ENCODE peak calls at places on chromosomes 13 and 19, in four cellular contexts. One of them, this sample, is unnamed.

GRCh38 chr13:43766766-43767165 is 20.0 kb downstream of the ENOX1 start:
- DNase-seq in NCI-H774: no peak
- DNase-seq in RWPE2: no peak
- DNase-seq in neural crest cell: no peak
- DNase-seq in this sample: no peak

GRCh38 chr13:77925616-77926015 is 7.0 kb upstream of the EDNRB start:
- DNase-seq in NCI-H774: no peak
- DNase-seq in RWPE2: no peak
- DNase-seq in neural crest cell: no peak
- DNase-seq in this sample: no peak

GRCh38 chr19:39679791-39680168 is 24.1 kb downstream of the LGALS16 start:
- DNase-seq in NCI-H774: no peak
- DNase-seq in RWPE2: no peak
- DNase-seq in neural crest cell: no peak
- DNase-seq in this sample: no peak

GRCh38 chr13:39784347-39784746 is 128.9 kb downstream of the COG6 start:
- DNase-seq in NCI-H774: no peak
- DNase-seq in RWPE2: no peak
- DNase-seq in neural crest cell: no peak
- DNase-seq in this sample: no peak

GRCh38 chr19:46493236-46494114 is 2.2 kb downstream of the PNMA8B start:
- DNase-seq in NCI-H774: no peak
- DNase-seq in RWPE2: no peak
- DNase-seq in neural crest cell: no peak
- DNase-seq in this sample: no peak

GRCh38 chr13:36046672-36047071 is 84.5 kb downstream of the DCLK1 start:
- DNase-seq in NCI-H774: no peak
- DNase-seq in RWPE2: no peak
- DNase-seq in neural crest cell: no peak
- DNase-seq in this sample: no peak

GRCh38 chr19:42450314-42450934 is 7.7 kb upstream of the CXCL17 start:
- DNase-seq in NCI-H774: peak; percentile 64
- DNase-seq in RWPE2: peak; percentile 73
- DNase-seq in neural crest cell: peak; percentile 66
- DNase-seq in this sample: peak; percentile 65

GRCh38 chr19:50975766-50976165 is 6.4 kb upstream of the KLK6 start:
- DNase-seq in NCI-H774: no peak
- DNase-seq in RWPE2: peak; percentile 84
- DNase-seq in neural crest cell: no peak
- DNase-seq in this sample: no peak

GRCh38 chr13:67139551-67139950 is 90.6 kb downstream of the PCDH9 start:
- DNase-seq in NCI-H774: no peak
- DNase-seq in RWPE2: no peak
- DNase-seq in neural crest cell: no peak
- DNase-seq in this sample: no peak

GRCh38 chr19:30090963-30091362 is 148.9 kb downstream of the URI1 start:
- DNase-seq in NCI-H774: no peak
- DNase-seq in RWPE2: peak; percentile 19
- DNase-seq in neural crest cell: no peak
- DNase-seq in this sample: no peak

GRCh38 chr19:33434886-33435705 is 61.6 kb downstream of the CEBPG start:
- DNase-seq in NCI-H774: no peak
- DNase-seq in RWPE2: peak; percentile 49
- DNase-seq in neural crest cell: no peak
- DNase-seq in this sample: no peak

GRCh38 chr13:85619321-85619720 is 179.9 kb downstream of the SLITRK6 start:
- DNase-seq in NCI-H774: no peak
- DNase-seq in RWPE2: no peak
- DNase-seq in neural crest cell: no peak
- DNase-seq in this sample: no peak

GRCh38 chr13:51858433-51859247 is 3.1 kb upstream of the CCDC70 start:
- DNase-seq in NCI-H774: no peak
- DNase-seq in RWPE2: no peak
- DNase-seq in neural crest cell: no peak
- DNase-seq in this sample: no peak

GRCh38 chr19:48715681-48716171 is 3.8 kb downstream of the MAMSTR start:
- DNase-seq in NCI-H774: no peak
- DNase-seq in RWPE2: no peak
- DNase-seq in neural crest cell: no peak
- DNase-seq in this sample: no peak

GRCh38 chr13:60412909-60413616 is 16.0 kb downstream of the TDRD3 start:
- DNase-seq in NCI-H774: no peak
- DNase-seq in RWPE2: no peak
- DNase-seq in neural crest cell: no peak
- DNase-seq in this sample: no peak

GRCh38 chr19:3565177-3565576 is 7.6 kb upstream of the HMG20B start:
- DNase-seq in NCI-H774: no peak
- DNase-seq in RWPE2: no peak
- DNase-seq in neural crest cell: no peak
- DNase-seq in this sample: no peak

GRCh38 chr13:112968910-112969691 is at the start of gene MCF2L:
- DNase-seq in NCI-H774: peak; percentile 97
- DNase-seq in RWPE2: peak; percentile 26
- DNase-seq in neural crest cell: peak; percentile 30
- DNase-seq in this sample: peak; percentile 51

GRCh38 chr13:43432948-43433347 is 353.8 kb downstream of the ENOX1 start:
- DNase-seq in NCI-H774: no peak
- DNase-seq in RWPE2: no peak
- DNase-seq in neural crest cell: no peak
- DNase-seq in this sample: no peak

GRCh38 chr13:57632276-57633140 is 964 bp downstream of the PCDH17 start:
- DNase-seq in NCI-H774: no peak
- DNase-seq in RWPE2: no peak
- DNase-seq in neural crest cell: peak; percentile 33
- DNase-seq in this sample: no peak

GRCh38 chr13:46134961-46135522 is 30.2 kb upstream of the CPB2 start:
- DNase-seq in NCI-H774: no peak
- DNase-seq in RWPE2: no peak
- DNase-seq in neural crest cell: no peak
- DNase-seq in this sample: no peak

GRCh38 chr13:60990032-60990733 is 425.5 kb downstream of the PCDH20 start:
- DNase-seq in NCI-H774: no peak
- DNase-seq in RWPE2: no peak
- DNase-seq in neural crest cell: no peak
- DNase-seq in this sample: no peak

GRCh38 chr19:19463348-19464117 is 51.8 kb downstream of the TSSK6 start:
- DNase-seq in NCI-H774: no peak
- DNase-seq in RWPE2: no peak
- DNase-seq in neural crest cell: no peak
- DNase-seq in this sample: no peak

GRCh38 chr13:27605610-27606200 is 14.6 kb downstream of the LNX2 start:
- DNase-seq in NCI-H774: no peak
- DNase-seq in RWPE2: no peak
- DNase-seq in neural crest cell: no peak
- DNase-seq in this sample: no peak

GRCh38 chr13:50282016-50282415 is 266.8 kb downstream of the KCNRG start:
- DNase-seq in NCI-H774: no peak
- DNase-seq in RWPE2: no peak
- DNase-seq in neural crest cell: no peak
- DNase-seq in this sample: no peak